ENCODE peak calls at places on chromosomes 2 and 18, in eight cellular contexts. One of them, this sample, is unnamed.

GRCh38 chr2:23506460-23507266 is 121.7 kb downstream of the KLHL29 start:
- DNase-seq in GM12878: no peak
- DNase-seq in HCT116: no peak
- DNase-seq in GM23338: no peak
- DNase-seq in K562: no peak
- DNase-seq in HepG2: no peak
- DNase-seq in endothelial cell of umbilical vein: no peak
- DNase-seq in H1: no peak
- DNase-seq in this sample: no peak

GRCh38 chr2:235609746-235610145 is 115.9 kb downstream of the AGAP1 start:
- DNase-seq in HCT116: no peak
- DNase-seq in GM12878: no peak
- DNase-seq in endothelial cell of umbilical vein: no peak
- DNase-seq in K562: no peak
- DNase-seq in HepG2: no peak
- DNase-seq in GM23338: no peak
- DNase-seq in H1: no peak
- DNase-seq in this sample: no peak

GRCh38 chr18:33901894-33902512 is 322.7 kb downstream of the NOL4 start:
- DNase-seq in K562: no peak
- DNase-seq in endothelial cell of umbilical vein: no peak
- DNase-seq in HepG2: no peak
- DNase-seq in GM12878: no peak
- DNase-seq in GM23338: peak; percentile 34
- DNase-seq in H1: no peak
- DNase-seq in HCT116: no peak
- DNase-seq in this sample: no peak

GRCh38 chr2:158893057-158893456 is 75.4 kb upstream of the TANC1 start:
- DNase-seq in HepG2: no peak
- DNase-seq in endothelial cell of umbilical vein: no peak
- DNase-seq in H1: no peak
- DNase-seq in GM23338: no peak
- DNase-seq in GM12878: no peak
- DNase-seq in HCT116: no peak
- DNase-seq in K562: no peak
- DNase-seq in this sample: no peak

GRCh38 chr2:114925296-114926255 is 483.1 kb downstream of the DPP10 start:
- DNase-seq in HepG2: no peak
- DNase-seq in HCT116: no peak
- DNase-seq in GM12878: no peak
- DNase-seq in K562: no peak
- DNase-seq in endothelial cell of umbilical vein: no peak
- DNase-seq in H1: no peak
- DNase-seq in GM23338: no peak
- DNase-seq in this sample: no peak

GRCh38 chr18:35923939-35924338 is 48.5 kb upstream of the RMP24 start:
- DNase-seq in GM12878: no peak
- DNase-seq in endothelial cell of umbilical vein: no peak
- DNase-seq in HCT116: no peak
- DNase-seq in K562: no peak
- DNase-seq in GM23338: no peak
- DNase-seq in H1: no peak
- DNase-seq in HepG2: no peak
- DNase-seq in this sample: no peak

GRCh38 chr2:28626891-28627421 is 124.7 kb upstream of the PPP1CB start:
- DNase-seq in HepG2: no peak
- DNase-seq in K562: no peak
- DNase-seq in endothelial cell of umbilical vein: no peak
- DNase-seq in H1: no peak
- DNase-seq in GM12878: no peak
- DNase-seq in HCT116: no peak
- DNase-seq in GM23338: no peak
- DNase-seq in this sample: no peak

GRCh38 chr2:152344561-152345195 is 9.7 kb downstream of the FMNL2 start:
- DNase-seq in H1: no peak
- DNase-seq in HCT116: no peak
- DNase-seq in GM12878: no peak
- DNase-seq in HepG2: peak; percentile 82
- DNase-seq in endothelial cell of umbilical vein: no peak
- DNase-seq in K562: no peak
- DNase-seq in GM23338: no peak
- DNase-seq in this sample: no peak

GRCh38 chr2:121696410-121696930 is 40.2 kb downstream of the NIFK start:
- DNase-seq in K562: no peak
- DNase-seq in HCT116: no peak
- DNase-seq in GM12878: no peak
- DNase-seq in GM23338: peak; percentile 43
- DNase-seq in H1: no peak
- DNase-seq in endothelial cell of umbilical vein: no peak
- DNase-seq in HepG2: no peak
- DNase-seq in this sample: no peak

GRCh38 chr18:61926532-61926931 is 33.7 kb upstream of the RNF152 start:
- DNase-seq in HepG2: no peak
- DNase-seq in HCT116: no peak
- DNase-seq in K562: no peak
- DNase-seq in GM23338: no peak
- DNase-seq in endothelial cell of umbilical vein: no peak
- DNase-seq in H1: no peak
- DNase-seq in GM12878: no peak
- DNase-seq in this sample: no peak

GRCh38 chr2:169193624-169194023 is 124.3 kb downstream of the DHRS9 start:
- DNase-seq in H1: no peak
- DNase-seq in HepG2: no peak
- DNase-seq in HCT116: no peak
- DNase-seq in endothelial cell of umbilical vein: no peak
- DNase-seq in K562: no peak
- DNase-seq in GM12878: no peak
- DNase-seq in GM23338: no peak
- DNase-seq in this sample: no peak

GRCh38 chr2:155663265-155663664 is 669.3 kb downstream of the NR4A2 start:
- DNase-seq in HepG2: no peak
- DNase-seq in endothelial cell of umbilical vein: peak; percentile 37
- DNase-seq in GM12878: no peak
- DNase-seq in GM23338: no peak
- DNase-seq in K562: no peak
- DNase-seq in H1: no peak
- DNase-seq in HCT116: no peak
- DNase-seq in this sample: no peak

GRCh38 chr2:219702796-219703545 is 75.5 kb downstream of the SLC4A3 start:
- DNase-seq in HCT116: no peak
- DNase-seq in endothelial cell of umbilical vein: no peak
- DNase-seq in GM23338: no peak
- DNase-seq in GM12878: no peak
- DNase-seq in K562: no peak
- DNase-seq in H1: no peak
- DNase-seq in HepG2: no peak
- DNase-seq in this sample: no peak

GRCh38 chr2:178066890-178067669 is 5.5 kb downstream of the PDE11A start:
- DNase-seq in GM12878: no peak
- DNase-seq in endothelial cell of umbilical vein: no peak
- DNase-seq in GM23338: no peak
- DNase-seq in HepG2: no peak
- DNase-seq in K562: no peak
- DNase-seq in HCT116: no peak
- DNase-seq in H1: no peak
- DNase-seq in this sample: no peak

GRCh38 chr2:203759692-203760365 is 53.4 kb downstream of the CD28 start:
- DNase-seq in HCT116: peak; percentile 48
- DNase-seq in HepG2: no peak
- DNase-seq in GM23338: no peak
- DNase-seq in K562: no peak
- DNase-seq in H1: no peak
- DNase-seq in GM12878: no peak
- DNase-seq in endothelial cell of umbilical vein: peak; percentile 37
- DNase-seq in this sample: no peak

GRCh38 chr2:172398444-172398843 is 28.9 kb upstream of the ITGA6 start:
- DNase-seq in K562: peak; percentile 29
- DNase-seq in GM23338: peak; percentile 36
- DNase-seq in endothelial cell of umbilical vein: no peak
- DNase-seq in H1: no peak
- DNase-seq in HCT116: peak; percentile 3
- DNase-seq in GM12878: no peak
- DNase-seq in HepG2: no peak
- DNase-seq in this sample: no peak

GRCh38 chr2:50596521-50596920 is 435.4 kb downstream of the NRXN1 start:
- DNase-seq in endothelial cell of umbilical vein: no peak
- DNase-seq in HCT116: no peak
- DNase-seq in K562: no peak
- DNase-seq in H1: no peak
- DNase-seq in HepG2: no peak
- DNase-seq in GM12878: no peak
- DNase-seq in GM23338: no peak
- DNase-seq in this sample: no peak

GRCh38 chr2:235868224-235868623 is 300.0 kb downstream of the GBX2 start:
- DNase-seq in K562: no peak
- DNase-seq in GM12878: no peak
- DNase-seq in GM23338: no peak
- DNase-seq in H1: no peak
- DNase-seq in endothelial cell of umbilical vein: no peak
- DNase-seq in HCT116: no peak
- DNase-seq in HepG2: no peak
- DNase-seq in this sample: no peak

GRCh38 chr2:206442854-206443734 is at the start of gene ADAM23:
- DNase-seq in K562: peak; percentile 39
- DNase-seq in GM12878: no peak
- DNase-seq in H1: peak; percentile 39
- DNase-seq in GM23338: peak; percentile 84
- DNase-seq in endothelial cell of umbilical vein: peak; percentile 60
- DNase-seq in HCT116: no peak
- DNase-seq in HepG2: no peak
- DNase-seq in this sample: no peak

GRCh38 chr18:77321823-77322805 is 72.5 kb downstream of the GALR1 start:
- DNase-seq in K562: peak; percentile 70
- DNase-seq in GM12878: no peak
- DNase-seq in GM23338: no peak
- DNase-seq in H1: no peak
- DNase-seq in HepG2: peak; percentile 16
- DNase-seq in HCT116: no peak
- DNase-seq in endothelial cell of umbilical vein: no peak
- DNase-seq in this sample: no peak

GRCh38 chr2:38959938-38960608 is 70.4 kb downstream of the ARHGEF33 start:
- DNase-seq in GM23338: peak; percentile 94
- DNase-seq in H1: peak; percentile 68
- DNase-seq in HepG2: no peak
- DNase-seq in endothelial cell of umbilical vein: peak; percentile 89
- DNase-seq in HCT116: no peak
- DNase-seq in GM12878: no peak
- DNase-seq in K562: no peak
- DNase-seq in this sample: no peak

GRCh38 chr2:70886541-70886987 is 49.1 kb upstream of the ATP6V1B1 start:
- DNase-seq in GM12878: no peak
- DNase-seq in GM23338: peak; percentile 56
- DNase-seq in endothelial cell of umbilical vein: no peak
- DNase-seq in HepG2: no peak
- DNase-seq in HCT116: no peak
- DNase-seq in H1: no peak
- DNase-seq in K562: no peak
- DNase-seq in this sample: no peak
- TF ChIP-seq EZH2 in GM12878: no peak
- TF ChIP-seq EZH2 in GM23338: no peak
- TF ChIP-seq EZH2 in endothelial cell of umbilical vein: no peak
- TF ChIP-seq EZH2 in HepG2: no peak
- TF ChIP-seq EZH2 in HCT116: no peak
- TF ChIP-seq EZH2 in H1: peak; percentile 88
- TF ChIP-seq EZH2 in K562: no peak
- TF ChIP-seq EZH2 in this sample: no peak

DNA sequence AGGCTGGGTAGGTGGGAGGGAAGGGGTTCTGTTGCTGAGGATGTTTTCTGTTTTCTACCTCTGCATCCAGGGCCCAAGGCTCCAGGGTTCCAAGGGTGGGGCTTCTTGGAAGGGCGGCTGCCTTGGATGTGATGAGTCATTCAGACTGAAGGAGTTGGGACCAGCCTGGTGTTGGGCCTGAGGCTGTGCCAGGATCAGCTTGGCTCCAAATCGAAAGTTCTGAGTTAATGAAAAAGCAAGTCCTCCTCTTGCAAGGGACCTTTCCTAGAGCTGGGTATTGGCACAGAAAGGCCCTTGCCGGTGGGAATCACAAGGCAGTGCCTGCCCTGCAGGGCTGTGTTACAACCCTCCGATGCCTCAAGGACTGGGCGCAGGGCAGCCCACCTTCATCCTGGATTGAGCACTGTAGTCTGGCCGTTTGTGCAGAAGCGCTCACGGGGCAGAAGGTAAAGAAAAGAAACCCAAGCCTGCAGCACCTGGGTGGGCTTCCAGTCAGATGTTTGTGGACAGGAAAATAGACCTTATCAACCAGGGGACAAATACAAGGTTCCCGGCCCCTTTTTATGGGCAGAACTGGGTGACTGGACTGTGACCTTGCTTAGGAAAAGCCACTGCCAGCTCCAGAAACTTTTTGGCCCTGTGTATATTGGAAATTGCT is 52.5 kb upstream of the MCFD2 start:
- DNase-seq in GM12878: no peak
- DNase-seq in GM23338: no peak
- DNase-seq in HepG2: no peak
- DNase-seq in H1: no peak
- DNase-seq in HCT116: peak; percentile 82
- DNase-seq in endothelial cell of umbilical vein: peak; percentile 60
- DNase-seq in K562: peak; percentile 73
- DNase-seq in this sample: no peak
- TF ChIP-seq POLR2AphosphoS5 in GM12878: no peak
- TF ChIP-seq POLR2AphosphoS5 in GM23338: no peak
- TF ChIP-seq POLR2AphosphoS5 in HepG2: no peak
- TF ChIP-seq POLR2AphosphoS5 in H1: no peak
- TF ChIP-seq POLR2AphosphoS5 in HCT116: peak; percentile 51
- TF ChIP-seq POLR2AphosphoS5 in endothelial cell of umbilical vein: no peak
- TF ChIP-seq POLR2AphosphoS5 in K562: no peak
- TF ChIP-seq POLR2AphosphoS5 in this sample: no peak

DNA sequence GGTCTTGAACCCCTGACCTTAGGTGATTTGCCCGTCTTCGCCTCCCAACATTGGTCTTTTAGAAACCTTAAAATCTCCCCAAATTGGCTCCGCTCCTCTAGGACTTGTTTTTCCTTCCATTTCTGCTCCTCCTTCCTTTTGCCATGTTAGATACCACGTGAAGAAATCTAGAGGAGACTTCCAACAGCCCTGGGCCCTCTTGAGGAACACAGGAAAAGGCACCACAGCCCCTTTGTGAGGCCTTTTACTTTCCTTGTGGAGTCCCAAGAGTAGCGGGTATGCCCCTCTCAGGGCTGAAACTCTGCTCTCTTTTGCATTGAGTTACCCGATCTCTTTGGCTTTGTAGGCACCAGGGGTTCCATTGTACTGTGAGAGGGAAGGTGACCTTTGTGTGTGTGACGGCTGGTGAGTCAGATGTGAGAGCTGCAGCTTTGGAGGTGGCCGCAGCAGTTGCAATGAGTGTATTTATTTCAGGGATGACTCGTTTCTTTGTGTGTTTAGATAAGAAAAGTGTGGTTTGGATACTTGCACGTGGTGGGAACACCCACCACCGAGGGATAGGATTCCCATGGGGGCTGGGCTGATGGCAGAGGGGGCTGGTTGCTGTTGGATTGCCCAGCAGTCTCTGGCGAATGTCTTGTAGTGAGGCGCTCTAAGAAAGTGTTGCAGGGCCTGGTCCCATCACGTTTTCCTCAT is 218.4 kb upstream of the HS6ST1 start:
- DNase-seq in GM12878: no peak
- DNase-seq in endothelial cell of umbilical vein: peak; percentile 35
- DNase-seq in H1: peak; percentile 21
- DNase-seq in K562: no peak
- DNase-seq in HCT116: peak; percentile 77
- DNase-seq in HepG2: peak; percentile 80
- DNase-seq in GM23338: peak; percentile 64
- DNase-seq in this sample: no peak
- H3K27ac ChIP-seq in GM12878: no peak overlapping the region
- H3K27ac ChIP-seq in endothelial cell of umbilical vein: no peak overlapping the region
- H3K27ac ChIP-seq in H1: peak overlapping the region; percentile 24
- H3K27ac ChIP-seq in K562: peak overlapping the region; percentile 56
- H3K27ac ChIP-seq in HCT116: no peak overlapping the region
- H3K27ac ChIP-seq in HepG2: no peak overlapping the region
- H3K27ac ChIP-seq in GM23338: no peak overlapping the region
- H3K27ac ChIP-seq in this sample: no peak overlapping the region

GRCh38 chr2:11128258-11128951 is 26.9 kb upstream of the SLC66A3 start:
- DNase-seq in endothelial cell of umbilical vein: peak; percentile 92
- DNase-seq in K562: no peak
- DNase-seq in GM12878: no peak
- DNase-seq in H1: no peak
- DNase-seq in HCT116: no peak
- DNase-seq in GM23338: no peak
- DNase-seq in HepG2: no peak
- DNase-seq in this sample: no peak
- TF ChIP-seq EZH2 in endothelial cell of umbilical vein: no peak
- TF ChIP-seq EZH2 in K562: no peak
- TF ChIP-seq EZH2 in GM12878: no peak
- TF ChIP-seq EZH2 in H1: no peak
- TF ChIP-seq EZH2 in HCT116: no peak
- TF ChIP-seq EZH2 in GM23338: no peak
- TF ChIP-seq EZH2 in HepG2: no peak
- TF ChIP-seq EZH2 in this sample: no peak

This sample was measured in SK-N-MC.